ENCODE peak calls at places on chromosomes 16 and 17, in nine cellular contexts. One of them, this sample, is unnamed.

GRCh38 chr17:13337171-13337570 is 264.6 kb downstream of the HS3ST3A1 start:
- DNase-seq in cardiac muscle cell: no peak
- DNase-seq in HCEC 1CT: peak; percentile 50
- DNase-seq in M059J: no peak
- DNase-seq in astrocyte of the spinal cord: no peak
- DNase-seq in H9: no peak
- DNase-seq in NCI-H1417: no peak
- DNase-seq in GM19239: no peak
- DNase-seq in tibial nerve: no peak
- DNase-seq in this sample: no peak

GRCh38 chr17:30314474-30314873 is 19.4 kb downstream of the TMIGD1 start:
- DNase-seq in cardiac muscle cell: no peak
- DNase-seq in HCEC 1CT: no peak
- DNase-seq in NCI-H1417: no peak
- DNase-seq in astrocyte of the spinal cord: no peak
- DNase-seq in H9: no peak
- DNase-seq in GM19239: no peak
- DNase-seq in tibial nerve: no peak
- DNase-seq in M059J: no peak
- DNase-seq in this sample: no peak

GRCh38 chr17:44314869-44315661 is 6.7 kb downstream of the RUNDC3A start:
- DNase-seq in cardiac muscle cell: peak; percentile 72
- DNase-seq in NCI-H1417: peak; percentile 18
- DNase-seq in H9: peak; percentile 88
- DNase-seq in tibial nerve: no peak
- DNase-seq in astrocyte of the spinal cord: no peak
- DNase-seq in M059J: no peak
- DNase-seq in GM19239: peak; percentile 58
- DNase-seq in HCEC 1CT: no peak
- DNase-seq in this sample: no peak

GRCh38 chr16:69494993-69495392 is 70.6 kb downstream of the CYB5B start:
- DNase-seq in cardiac muscle cell: peak; percentile 2
- DNase-seq in M059J: peak; percentile 30
- DNase-seq in tibial nerve: no peak
- DNase-seq in HCEC 1CT: no peak
- DNase-seq in H9: peak; percentile 74
- DNase-seq in astrocyte of the spinal cord: no peak
- DNase-seq in GM19239: no peak
- DNase-seq in NCI-H1417: no peak
- DNase-seq in this sample: no peak

GRCh38 chr17:3888343-3889171 is 4.3 kb downstream of the CAMKK1 start:
- DNase-seq in H9: peak; percentile 92
- DNase-seq in astrocyte of the spinal cord: peak; percentile 95
- DNase-seq in NCI-H1417: peak; percentile 84
- DNase-seq in cardiac muscle cell: no peak
- DNase-seq in tibial nerve: peak; percentile 71
- DNase-seq in GM19239: no peak
- DNase-seq in HCEC 1CT: peak; percentile 94
- DNase-seq in M059J: peak; percentile 82
- DNase-seq in this sample: peak; percentile 64

GRCh38 chr16:17273142-17273561 is 197.6 kb downstream of the XYLT1 start:
- DNase-seq in M059J: peak; percentile 88
- DNase-seq in tibial nerve: peak; percentile 38
- DNase-seq in GM19239: no peak
- DNase-seq in H9: no peak
- DNase-seq in cardiac muscle cell: no peak
- DNase-seq in HCEC 1CT: peak; percentile 76
- DNase-seq in astrocyte of the spinal cord: peak; percentile 93
- DNase-seq in NCI-H1417: no peak
- DNase-seq in this sample: peak; percentile 75

GRCh38 chr17:44092051-44092450 is 21.5 kb downstream of the G6PC3 start:
- DNase-seq in astrocyte of the spinal cord: no peak
- DNase-seq in M059J: no peak
- DNase-seq in NCI-H1417: no peak
- DNase-seq in H9: no peak
- DNase-seq in HCEC 1CT: no peak
- DNase-seq in tibial nerve: no peak
- DNase-seq in cardiac muscle cell: no peak
- DNase-seq in GM19239: no peak
- DNase-seq in this sample: no peak

GRCh38 chr16:23026777-23027362 is 122.4 kb downstream of the USP31 start:
- DNase-seq in H9: peak; percentile 54
- DNase-seq in tibial nerve: no peak
- DNase-seq in cardiac muscle cell: peak; percentile 79
- DNase-seq in astrocyte of the spinal cord: peak; percentile 5
- DNase-seq in M059J: peak; percentile 37
- DNase-seq in NCI-H1417: no peak
- DNase-seq in GM19239: no peak
- DNase-seq in HCEC 1CT: peak; percentile 8
- DNase-seq in this sample: no peak

GRCh38 chr17:82551779-82552457 is 32.4 kb downstream of the FOXK2 start:
- DNase-seq in NCI-H1417: peak; percentile 74
- DNase-seq in tibial nerve: peak; percentile 59
- DNase-seq in M059J: peak; percentile 66
- DNase-seq in HCEC 1CT: peak; percentile 62
- DNase-seq in GM19239: peak; percentile 90
- DNase-seq in cardiac muscle cell: peak; percentile 76
- DNase-seq in astrocyte of the spinal cord: peak; percentile 65
- DNase-seq in H9: peak; percentile 62
- DNase-seq in this sample: no peak

GRCh38 chr16:64094170-64094960 is 1027.5 kb downstream of the CDH11 start:
- DNase-seq in H9: no peak
- DNase-seq in GM19239: no peak
- DNase-seq in tibial nerve: no peak
- DNase-seq in HCEC 1CT: peak; percentile 43
- DNase-seq in astrocyte of the spinal cord: no peak
- DNase-seq in NCI-H1417: no peak
- DNase-seq in M059J: peak; percentile 20
- DNase-seq in cardiac muscle cell: no peak
- DNase-seq in this sample: no peak

GRCh38 chr17:60065136-60065535 is 13.6 kb downstream of the HEATR6 start:
- DNase-seq in cardiac muscle cell: no peak
- DNase-seq in tibial nerve: no peak
- DNase-seq in GM19239: no peak
- DNase-seq in H9: no peak
- DNase-seq in HCEC 1CT: peak; percentile 70
- DNase-seq in M059J: peak; percentile 40
- DNase-seq in astrocyte of the spinal cord: no peak
- DNase-seq in NCI-H1417: no peak
- DNase-seq in this sample: no peak

GRCh38 chr17:62665599-62665998 is 38.1 kb downstream of the MRC2 start:
- DNase-seq in H9: no peak
- DNase-seq in GM19239: no peak
- DNase-seq in NCI-H1417: no peak
- DNase-seq in tibial nerve: no peak
- DNase-seq in cardiac muscle cell: no peak
- DNase-seq in M059J: no peak
- DNase-seq in astrocyte of the spinal cord: no peak
- DNase-seq in HCEC 1CT: no peak
- DNase-seq in this sample: no peak

GRCh38 chr17:44981221-44981968 is 13.3 kb upstream of the C1QL1 start:
- DNase-seq in NCI-H1417: peak; percentile 69
- DNase-seq in HCEC 1CT: peak; percentile 88
- DNase-seq in cardiac muscle cell: no peak
- DNase-seq in GM19239: no peak
- DNase-seq in tibial nerve: no peak
- DNase-seq in H9: no peak
- DNase-seq in M059J: peak; percentile 89
- DNase-seq in astrocyte of the spinal cord: peak; percentile 64
- DNase-seq in this sample: peak; percentile 65

GRCh38 chr17:38711792-38712571 is 6.9 kb downstream of the MLLT6 start:
- DNase-seq in astrocyte of the spinal cord: no peak
- DNase-seq in GM19239: no peak
- DNase-seq in tibial nerve: no peak
- DNase-seq in NCI-H1417: peak; percentile 13
- DNase-seq in M059J: no peak
- DNase-seq in cardiac muscle cell: peak; percentile 58
- DNase-seq in HCEC 1CT: no peak
- DNase-seq in H9: peak; percentile 30
- DNase-seq in this sample: no peak

GRCh38 chr16:86459266-86459665 is 51.1 kb upstream of the FOXF1 start:
- DNase-seq in astrocyte of the spinal cord: no peak
- DNase-seq in H9: no peak
- DNase-seq in NCI-H1417: no peak
- DNase-seq in tibial nerve: no peak
- DNase-seq in cardiac muscle cell: no peak
- DNase-seq in M059J: no peak
- DNase-seq in GM19239: no peak
- DNase-seq in HCEC 1CT: no peak
- DNase-seq in this sample: no peak

GRCh38 chr16:528111-529011 is 849 bp downstream of the CAPN15 start:
- DNase-seq in H9: no peak
- DNase-seq in M059J: peak; percentile 88
- DNase-seq in tibial nerve: no peak
- DNase-seq in astrocyte of the spinal cord: peak; percentile 37
- DNase-seq in GM19239: no peak
- DNase-seq in HCEC 1CT: peak; percentile 88
- DNase-seq in cardiac muscle cell: peak; percentile 57
- DNase-seq in NCI-H1417: peak; percentile 38
- DNase-seq in this sample: peak; percentile 12

GRCh38 chr16:73672135-73672534 is 624.2 kb upstream of the ZFHX3 start:
- DNase-seq in cardiac muscle cell: no peak
- DNase-seq in tibial nerve: no peak
- DNase-seq in astrocyte of the spinal cord: no peak
- DNase-seq in HCEC 1CT: no peak
- DNase-seq in H9: no peak
- DNase-seq in NCI-H1417: peak; percentile 6
- DNase-seq in M059J: no peak
- DNase-seq in GM19239: no peak
- DNase-seq in this sample: no peak

GRCh38 chr16:79096246-79096645 is 504.3 kb downstream of the MAF start:
- DNase-seq in GM19239: no peak
- DNase-seq in astrocyte of the spinal cord: no peak
- DNase-seq in M059J: no peak
- DNase-seq in H9: peak; percentile 30
- DNase-seq in NCI-H1417: no peak
- DNase-seq in cardiac muscle cell: no peak
- DNase-seq in tibial nerve: no peak
- DNase-seq in HCEC 1CT: no peak
- DNase-seq in this sample: no peak

GRCh38 chr16:67862623-67863583 is 9.9 kb upstream of the EDC4 start:
- DNase-seq in GM19239: no peak
- DNase-seq in astrocyte of the spinal cord: peak; percentile 69
- DNase-seq in M059J: no peak
- DNase-seq in HCEC 1CT: no peak
- DNase-seq in tibial nerve: peak; percentile 57
- DNase-seq in NCI-H1417: no peak
- DNase-seq in H9: no peak
- DNase-seq in cardiac muscle cell: peak; percentile 68
- DNase-seq in this sample: no peak

GRCh38 chr16:27436065-27436464 is 34.1 kb downstream of the IL21R start:
- DNase-seq in tibial nerve: no peak
- DNase-seq in NCI-H1417: no peak
- DNase-seq in H9: peak; percentile 9
- DNase-seq in HCEC 1CT: no peak
- DNase-seq in M059J: no peak
- DNase-seq in GM19239: no peak
- DNase-seq in astrocyte of the spinal cord: no peak
- DNase-seq in cardiac muscle cell: no peak
- DNase-seq in this sample: no peak

GRCh38 chr17:31525801-31526549 is 134.5 kb downstream of the RAB11FIP4 start:
- DNase-seq in M059J: peak; percentile 22
- DNase-seq in NCI-H1417: peak; percentile 7
- DNase-seq in H9: peak; percentile 70
- DNase-seq in HCEC 1CT: peak; percentile 13
- DNase-seq in tibial nerve: no peak
- DNase-seq in astrocyte of the spinal cord: no peak
- DNase-seq in GM19239: no peak
- DNase-seq in cardiac muscle cell: no peak
- DNase-seq in this sample: no peak

GRCh38 chr17:48441231-48441711 is 11.3 kb upstream of the SKAP1 start:
- DNase-seq in HCEC 1CT: no peak
- DNase-seq in astrocyte of the spinal cord: no peak
- DNase-seq in cardiac muscle cell: no peak
- DNase-seq in NCI-H1417: no peak
- DNase-seq in M059J: peak; percentile 23
- DNase-seq in GM19239: no peak
- DNase-seq in H9: no peak
- DNase-seq in tibial nerve: no peak
- DNase-seq in this sample: no peak

GRCh38 chr16:73298562-73298961 is 250.6 kb upstream of the ZFHX3 start:
- DNase-seq in tibial nerve: no peak
- DNase-seq in H9: no peak
- DNase-seq in cardiac muscle cell: no peak
- DNase-seq in M059J: peak; percentile 76
- DNase-seq in NCI-H1417: no peak
- DNase-seq in HCEC 1CT: no peak
- DNase-seq in GM19239: no peak
- DNase-seq in astrocyte of the spinal cord: peak; percentile 11
- DNase-seq in this sample: no peak

GRCh38 chr17:75645501-75645888 is 12.3 kb downstream of the SMIM5 start:
- DNase-seq in NCI-H1417: peak; percentile 81
- DNase-seq in H9: peak; percentile 47
- DNase-seq in astrocyte of the spinal cord: peak; percentile 49
- DNase-seq in cardiac muscle cell: no peak
- DNase-seq in GM19239: no peak
- DNase-seq in tibial nerve: no peak
- DNase-seq in M059J: peak; percentile 88
- DNase-seq in HCEC 1CT: no peak
- DNase-seq in this sample: peak; percentile 99

GRCh38 chr16:58272855-58273254 is 22.0 kb downstream of the PRSS54 start:
- DNase-seq in HCEC 1CT: no peak
- DNase-seq in astrocyte of the spinal cord: no peak
- DNase-seq in cardiac muscle cell: no peak
- DNase-seq in H9: no peak
- DNase-seq in GM19239: no peak
- DNase-seq in NCI-H1417: peak; percentile 1
- DNase-seq in M059J: no peak
- DNase-seq in tibial nerve: no peak
- DNase-seq in this sample: no peak

GRCh38 chr17:2867441-2868424 is 71.5 kb downstream of the RAP1GAP2 start:
- DNase-seq in H9: peak; percentile 93
- DNase-seq in tibial nerve: no peak
- DNase-seq in cardiac muscle cell: no peak
- DNase-seq in GM19239: no peak
- DNase-seq in NCI-H1417: no peak
- DNase-seq in HCEC 1CT: peak; percentile 76
- DNase-seq in M059J: peak; percentile 71
- DNase-seq in astrocyte of the spinal cord: no peak
- DNase-seq in this sample: no peak

GRCh38 chr16:69787883-69788282 is 25.8 kb downstream of the WWP2 start:
- DNase-seq in GM19239: no peak
- DNase-seq in NCI-H1417: no peak
- DNase-seq in astrocyte of the spinal cord: no peak
- DNase-seq in HCEC 1CT: no peak
- DNase-seq in M059J: no peak
- DNase-seq in cardiac muscle cell: no peak
- DNase-seq in tibial nerve: no peak
- DNase-seq in H9: no peak
- DNase-seq in this sample: no peak

GRCh38 chr17:62704381-62704971 is 77.0 kb downstream of the MRC2 start:
- DNase-seq in astrocyte of the spinal cord: peak; percentile 62
- DNase-seq in GM19239: no peak
- DNase-seq in H9: peak; percentile 79
- DNase-seq in tibial nerve: peak; percentile 29
- DNase-seq in NCI-H1417: peak; percentile 75
- DNase-seq in cardiac muscle cell: peak; percentile 44
- DNase-seq in M059J: peak; percentile 75
- DNase-seq in HCEC 1CT: no peak
- DNase-seq in this sample: no peak

GRCh38 chr17:79033741-79034501 is 10.0 kb downstream of the C1QTNF1 start:
- DNase-seq in tibial nerve: no peak
- DNase-seq in cardiac muscle cell: no peak
- DNase-seq in GM19239: no peak
- DNase-seq in HCEC 1CT: no peak
- DNase-seq in NCI-H1417: peak; percentile 76
- DNase-seq in astrocyte of the spinal cord: no peak
- DNase-seq in M059J: no peak
- DNase-seq in H9: no peak
- DNase-seq in this sample: no peak

GRCh38 chr16:85821441-85821901 is 22.0 kb downstream of the COX4I1 start:
- DNase-seq in NCI-H1417: peak; percentile 77
- DNase-seq in cardiac muscle cell: peak; percentile 88
- DNase-seq in tibial nerve: peak; percentile 70
- DNase-seq in GM19239: peak; percentile 91
- DNase-seq in astrocyte of the spinal cord: peak; percentile 65
- DNase-seq in H9: peak; percentile 86
- DNase-seq in HCEC 1CT: peak; percentile 80
- DNase-seq in M059J: peak; percentile 73
- DNase-seq in this sample: no peak

This sample was measured in epithelial cell of prostate.